ENCODE peak calls at places on chromosomes 3 and 15, in five cellular contexts. V is NCI-H510A treated with DMSO at 0.1 percent for 48 hours; A is left cardiac atrium; J is iris pigment epithelial cell; Z is effector memory CD8-positive, alpha-beta T cell. C is an unnamed sample.

GRCh38 chr3:20023663-20024417 is 11.8 kb upstream of the PP2D1 start:
- DNase-seq in V (no peak), A (peak), J (no peak), Z (no peak), C (no peak)

GRCh38 chr15:100101389-100102089 is 240.2 kb downstream of the ADAMTS17 start:
- DNase-seq in V (no peak), A (peak), J (no peak), Z (no peak), C (no peak)

GRCh38 chr15:32646304-32646703 is 4.8 kb downstream of the SCG5 start:
- DNase-seq in V (peak), A (no peak), J (no peak), Z (no peak), C (no peak)

GRCh38 chr3:105118905-105119304 is 247.8 kb upstream of the ALCAM start:
- DNase-seq in V (no peak), A (no peak), J (peak), Z (no peak), C (peak)

GRCh38 chr3:10964537-10965167 is 27.9 kb upstream of the SLC6A1 start:
- DNase-seq in V (no peak), A (no peak), J (no peak), Z (no peak), C (peak)

GRCh38 chr3:149384911-149385321 is 7.5 kb upstream of the TM4SF1 start:
- DNase-seq in V (no peak), A (no peak), J (peak), Z (no peak), C (peak)

GRCh38 chr3:14282706-14283075 is 104.1 kb downstream of the LSM3 start:
- DNase-seq in V (no peak), A (no peak), J (no peak), Z (no peak), C (no peak)

GRCh38 chr15:31280037-31280830 is 46.4 kb upstream of the KLF13 start:
- DNase-seq in V (no peak), A (no peak), J (no peak), Z (no peak), C (no peak)

GRCh38 chr3:155618575-155618974 is 126.3 kb downstream of the PLCH1 start:
- DNase-seq in V (no peak), A (no peak), J (no peak), Z (no peak), C (no peak)

GRCh38 chr15:31215490-31216209 is 111.0 kb upstream of the KLF13 start:
- DNase-seq in V (peak), A (peak), J (peak), Z (peak), C (peak)

GRCh38 chr3:188860147-188860546 is 311.6 kb upstream of the TPRG1 start:
- DNase-seq in V (no peak), A (no peak), J (peak), Z (no peak), C (peak)

GRCh38 chr3:114660808-114661207 is 367.0 kb downstream of the TIGIT start:
- DNase-seq in V (no peak), A (no peak), J (no peak), Z (no peak), C (no peak)

GRCh38 chr3:32374788-32375595 is 16.7 kb upstream of the CMTM7 start:
- DNase-seq in V (peak), A (peak), J (peak), Z (peak), C (peak)

GRCh38 chr3:106326941-106327765 is 458.3 kb upstream of the CBLB start:
- DNase-seq in V (no peak), A (no peak), J (no peak), Z (no peak), C (peak)

GRCh38 chr3:51283421-51283820 is 101.7 kb upstream of the MANF start:
- DNase-seq in V (no peak), A (no peak), J (peak), Z (no peak), C (peak)

GRCh38 chr3:78048698-78049097 is 1008.8 kb downstream of the ROBO2 start:
- DNase-seq in V (no peak), A (no peak), J (peak), Z (no peak), C (no peak)

GRCh38 chr3:124504332-124505059 is 225.8 kb upstream of the UMPS start:
- DNase-seq in V (no peak), A (peak), J (peak), Z (no peak), C (peak)

GRCh38 chr15:69615756-69616155 is 163.1 kb downstream of the RPLP1 start:
- DNase-seq in V (no peak), A (no peak), J (no peak), Z (no peak), C (no peak)

GRCh38 chr3:139104062-139104461 is 59.4 kb upstream of the PRR23C start:
- DNase-seq in V (no peak), A (no peak), J (no peak), Z (no peak), C (no peak)

GRCh38 chr3:56187051-56187450 is 281.2 kb downstream of the ERC2 start:
- DNase-seq in V (no peak), A (no peak), J (no peak), Z (no peak), C (no peak)

GRCh38 chr3:187880438-187880837 is 135.2 kb upstream of the BCL6 start:
- DNase-seq in V (no peak), A (no peak), J (peak), Z (no peak), C (peak)

GRCh38 chr3:72829701-72830100 is 18.5 kb downstream of the SHQ1 start:
- DNase-seq in V (no peak), A (no peak), J (peak), Z (no peak), C (peak)

GRCh38 chr15:95557226-95558046 is 773.1 kb upstream of the NR2F2 start:
- DNase-seq in V (no peak), A (peak), J (peak), Z (no peak), C (peak)

GRCh38 chr3:33067484-33067883 is 29.5 kb downstream of the GLB1 start:
- DNase-seq in V (no peak), A (no peak), J (peak), Z (no peak), C (peak)

GRCh38 chr3:171135536-171135935 is 109.0 kb upstream of the SLC2A2 start:
- DNase-seq in V (no peak), A (no peak), J (peak), Z (no peak), C (peak)

GRCh38 chr3:22959593-22959992 is 243.5 kb upstream of the UBE2E2 start:
- DNase-seq in V (no peak), A (no peak), J (no peak), Z (no peak), C (no peak)

GRCh38 chr3:140031170-140031569 is 96.2 kb downstream of the CLSTN2 start:
- DNase-seq in V (no peak), A (no peak), J (no peak), Z (no peak), C (peak)

GRCh38 chr15:47725924-47726323 is 8.6 kb downstream of the SEMA6D start:
- DNase-seq in V (no peak), A (peak), J (no peak), Z (no peak), C (no peak)

GRCh38 chr15:101723161-101723873 is 956 bp downstream of the TARS3 start:
- DNase-seq in V (peak), A (no peak), J (peak), Z (no peak), C (peak)

GRCh38 chr3:20861454-20861853 is 675.4 kb upstream of the SGO1 start:
- DNase-seq in V (no peak), A (no peak), J (no peak), Z (no peak), C (peak)

GRCh38 chr3:127457094-127457475 is 133.4 kb downstream of the TPRA1 start:
- DNase-seq in V (no peak), A (peak), J (peak), Z (no peak), C (peak)

GRCh38 chr15:101489633-101490407 is at the start of gene PCSK6:
- DNase-seq in V (no peak), A (no peak), J (no peak), Z (no peak), C (no peak)

GRCh38 chr3:191345334-191345733 is 15.0 kb upstream of the UTS2B start:
- DNase-seq in V (no peak), A (no peak), J (peak), Z (no peak), C (peak)

GRCh38 chr15:39654308-39654707 is 73.4 kb downstream of the THBS1 start:
- DNase-seq in V (no peak), A (no peak), J (no peak), Z (no peak), C (no peak)

GRCh38 chr3:57048052-57048671 is 12.3 kb upstream of the SPATA12 start:
- DNase-seq in V (peak), A (no peak), J (no peak), Z (no peak), C (peak)

GRCh38 chr15:60379466-60380274 is 18.1 kb downstream of the ANXA2 start:
- DNase-seq in V (no peak), A (no peak), J (peak), Z (no peak), C (peak)

GRCh38 chr15:87871738-87872315 is 384.7 kb downstream of the NTRK3 start:
- DNase-seq in V (no peak), A (no peak), J (no peak), Z (no peak), C (peak)

GRCh38 chr15:48796930-48797329 is 13.9 kb downstream of the CEP152 start:
- DNase-seq in V (no peak), A (no peak), J (peak), Z (no peak), C (peak)

GRCh38 chr3:112774293-112774926 is 72.3 kb downstream of the CD200R1L start:
- DNase-seq in V (no peak), A (no peak), J (peak), Z (no peak), C (peak)

C was measured in astrocyte.